ENCODE peak calls at places on chromosomes 3 and 15, in seven cellular contexts. H is foreskin fibroblast; K is erythroblast; V is activated CD8-positive, alpha-beta memory T cell treated with anti-CD3 and anti-CD28 coated beads for 24 hours; P is activated gamma-delta T cell treated with Interleukin-2 at 50 U/mL for 16 hours; X is activated naive CD4-positive, alpha-beta T cell treated with anti-CD3 and anti-CD28 coated beads, Interleukin-2, amount 50 U/mL, for 72 hours; Y is stromal cell of bone marrow. L is an unnamed sample.

GRCh38 chr3:180631317-180631716 is 29.4 kb downstream of the TTC14 start:
- DNase-seq in H (no peak), K (no peak), V (no peak), P (no peak), X (no peak), Y (no peak), L (no peak)

GRCh38 chr15:47551559-47551958 is 165.7 kb upstream of the SEMA6D start:
- DNase-seq in H (no peak), K (no peak), V (no peak), P (no peak), X (no peak), Y (no peak), L (no peak)

GRCh38 chr3:183073839-183074615 is 25.3 kb downstream of the MCCC1 start:
- DNase-seq in H (peak), K (no peak), V (no peak), P (no peak), X (no peak), Y (no peak), L (no peak)

GRCh38 chr3:171842864-171843511 is at the start of gene TMEM212:
- DNase-seq in H (peak), K (no peak), V (no peak), P (no peak), X (no peak), Y (no peak), L (no peak)

GRCh38 chr3:113536627-113537101 is 4.3 kb downstream of the SIDT1 start:
- DNase-seq in H (peak), K (no peak), V (no peak), P (no peak), X (no peak), Y (no peak), L (no peak)

GRCh38 chr3:14544282-14545250 is 4.4 kb upstream of the GRIP2 start:
- DNase-seq in H (no peak), K (no peak), V (no peak), P (no peak), X (no peak), Y (no peak), L (no peak)

GRCh38 chr15:70348581-70349344 is 251.0 kb upstream of the TLE3 start:
- DNase-seq in H (no peak), K (no peak), V (peak), P (no peak), X (no peak), Y (no peak), L (no peak)

GRCh38 chr3:128701342-128702212 is 24.4 kb upstream of the RAB7A start:
- DNase-seq in H (no peak), K (no peak), V (no peak), P (no peak), X (no peak), Y (no peak), L (no peak)

GRCh38 chr3:106965286-106965685 is 412.0 kb upstream of the CCDC54 start:
- DNase-seq in H (peak), K (no peak), V (no peak), P (no peak), X (no peak), Y (no peak), L (no peak)

GRCh38 chr15:57060799-57061198 is 142.4 kb downstream of the TCF12 start:
- DNase-seq in H (peak), K (no peak), V (no peak), P (no peak), X (no peak), Y (peak), L (no peak)

GRCh38 chr3:24981924-24982323 is 446.1 kb upstream of the RARB start:
- DNase-seq in H (no peak), K (no peak), V (no peak), P (no peak), X (no peak), Y (no peak), L (no peak)

GRCh38 chr3:128226794-128227399 is 73.6 kb downstream of the EEFSEC start:
- DNase-seq in H (peak), K (peak), V (peak), P (peak), X (no peak), Y (no peak), L (no peak)

GRCh38 chr3:127036209-127037020 is 53.5 kb downstream of the PLXNA1 start:
- DNase-seq in H (no peak), K (peak), V (no peak), P (no peak), X (no peak), Y (no peak), L (no peak)

GRCh38 chr15:71411538-71412482 is 296.5 kb downstream of the THSD4 start:
- DNase-seq in H (peak), K (no peak), V (no peak), P (no peak), X (no peak), Y (peak), L (no peak)

GRCh38 chr15:73881539-73882320 is 8.4 kb downstream of the TBC1D21 start:
- DNase-seq in H (no peak), K (no peak), V (no peak), P (no peak), X (peak), Y (no peak), L (no peak)

GRCh38 chr15:70876683-70877082 is 15.6 kb downstream of the THAP10 start:
- DNase-seq in H (no peak), K (no peak), V (no peak), P (no peak), X (no peak), Y (no peak), L (no peak)

GRCh38 chr3:147945968-147946519 is 536.9 kb downstream of the ZIC1 start:
- DNase-seq in H (peak), K (no peak), V (no peak), P (no peak), X (no peak), Y (peak), L (no peak)

GRCh38 chr15:56047354-56047753 is 53.9 kb upstream of the NEDD4 start:
- DNase-seq in H (no peak), K (no peak), V (no peak), P (no peak), X (no peak), Y (no peak), L (no peak)

GRCh38 chr15:77034620-77035467 is 36.1 kb downstream of the TSPAN3 start:
- DNase-seq in H (peak), K (peak), V (peak), P (peak), X (peak), Y (no peak), L (no peak)

GRCh38 chr15:60407406-60407805 is 9.6 kb upstream of the ANXA2 start:
- DNase-seq in H (peak), K (no peak), V (no peak), P (no peak), X (no peak), Y (peak), L (no peak)

GRCh38 chr3:129558772-129559564 is 16.0 kb downstream of the H1-8 start:
- DNase-seq in H (peak), K (peak), V (no peak), P (no peak), X (no peak), Y (peak), L (no peak)

GRCh38 chr3:51269466-51269865 is 115.6 kb upstream of the MANF start:
- DNase-seq in H (peak), K (no peak), V (no peak), P (no peak), X (no peak), Y (no peak), L (no peak)